ENCODE peak calls at places on chromosome 1, in ten cellular contexts. L, R, S, C, F, D, G, Z, M and K are unnamed samples.

GRCh38 chr1:246160905-246161304 is 346.2 kb downstream of the SMYD3 start:
- DNase-seq in L (no peak), R (no peak), S (no peak), C (no peak), F (no peak), D (no peak), G (no peak), Z (no peak), M (peak; percentile 89), K (no peak)

GRCh38 chr1:184075040-184076029 is 23.8 kb downstream of the TSEN15 start:
- DNase-seq in L (no peak), R (peak; percentile 84), S (no peak), C (no peak), F (peak; percentile 49), D (no peak), G (no peak), Z (no peak), M (peak; percentile 18), K (peak; percentile 81)

GRCh38 chr1:218803351-218803997 is 370.2 kb upstream of the LYPLAL1 start:
- DNase-seq in L (no peak), R (no peak), S (no peak), C (no peak), F (no peak), D (no peak), G (no peak), Z (no peak), M (no peak), K (no peak)

GRCh38 chr1:20212685-20213331 is 26.5 kb upstream of the PLA2G2C start:
- DNase-seq in L (peak; percentile 22), R (peak; percentile 68), S (peak; percentile 65), C (peak; percentile 78), F (peak; percentile 94), D (peak; percentile 9), G (peak; percentile 10), Z (peak; percentile 56), M (peak; percentile 61), K (peak; percentile 70)

GRCh38 chr1:51788938-51789337 is 89.6 kb downstream of the NRDC start:
- DNase-seq in L (no peak), R (no peak), S (no peak), C (no peak), F (no peak), D (no peak), G (no peak), Z (no peak), M (no peak), K (no peak)

GRCh38 chr1:55329091-55329490 is 113.9 kb upstream of the USP24 start:
- DNase-seq in L (no peak), R (no peak), S (no peak), C (no peak), F (no peak), D (no peak), G (no peak), Z (no peak), M (no peak), K (no peak)

GRCh38 chr1:199759268-199759724 is 268.2 kb upstream of the NR5A2 start:
- DNase-seq in L (peak; percentile 14), R (no peak), S (no peak), C (no peak), F (no peak), D (no peak), G (no peak), Z (no peak), M (no peak), K (no peak)

GRCh38 chr1:159879977-159880376 is 17.5 kb upstream of the VSIG8 start:
- DNase-seq in L (no peak), R (no peak), S (no peak), C (no peak), F (no peak), D (no peak), G (no peak), Z (no peak), M (no peak), K (no peak)

GRCh38 chr1:119878171-119878570 is 18.1 kb downstream of the ADAM30 start:
- DNase-seq in L (no peak), R (no peak), S (no peak), C (no peak), F (no peak), D (no peak), G (no peak), Z (no peak), M (peak; percentile 20), K (no peak)

GRCh38 chr1:156712626-156713025 is 7.2 kb upstream of the CRABP2 start:
- DNase-seq in L (no peak), R (no peak), S (no peak), C (no peak), F (no peak), D (no peak), G (no peak), Z (no peak), M (no peak), K (no peak)

GRCh38 chr1:150182233-150182632 is 32.5 kb downstream of the PLEKHO1 start:
- DNase-seq in L (no peak), R (peak; percentile 89), S (no peak), C (no peak), F (no peak), D (no peak), G (no peak), Z (no peak), M (no peak), K (no peak)

GRCh38 chr1:77273891-77274290 is 7.9 kb upstream of the AK5 start:
- DNase-seq in L (no peak), R (no peak), S (no peak), C (no peak), F (no peak), D (no peak), G (no peak), Z (no peak), M (no peak), K (no peak)

GRCh38 chr1:44707959-44708831 is 22.8 kb downstream of the RNU5D-1 start:
- DNase-seq in L (peak; percentile 27), R (peak; percentile 58), S (no peak), C (no peak), F (peak; percentile 79), D (no peak), G (no peak), Z (no peak), M (no peak), K (peak; percentile 74)

GRCh38 chr1:63868220-63868897 is 94.5 kb downstream of the ROR1 start:
- DNase-seq in L (no peak), R (no peak), S (no peak), C (no peak), F (peak; percentile 24), D (no peak), G (no peak), Z (no peak), M (no peak), K (no peak)

GRCh38 chr1:228902781-228903572 is 167.7 kb downstream of the RHOU start:
- DNase-seq in L (peak; percentile 22), R (peak; percentile 83), S (no peak), C (peak; percentile 53), F (no peak), D (no peak), G (no peak), Z (no peak), M (peak; percentile 22), K (no peak)

GRCh38 chr1:5650283-5651026 is 341.8 kb downstream of the NPHP4 start:
- DNase-seq in L (no peak), R (no peak), S (no peak), C (no peak), F (no peak), D (no peak), G (no peak), Z (no peak), M (no peak), K (no peak)

GRCh38 chr1:53061859-53062714 is at the start of gene PODN:
- DNase-seq in L (no peak), R (no peak), S (no peak), C (peak; percentile 52), F (no peak), D (no peak), G (no peak), Z (no peak), M (no peak), K (peak; percentile 8)

GRCh38 chr1:53266038-53266437 is 27.7 kb upstream of the MAGOH start:
- DNase-seq in L (no peak), R (no peak), S (no peak), C (no peak), F (peak; percentile 8), D (no peak), G (no peak), Z (no peak), M (no peak), K (peak; percentile 13)

GRCh38 chr1:31954607-31955283 is 16.6 kb upstream of the PTP4A2 start:
- DNase-seq in L (no peak), R (peak; percentile 77), S (no peak), C (peak; percentile 89), F (no peak), D (no peak), G (no peak), Z (no peak), M (no peak), K (peak; percentile 77)